ENCODE peak calls at places on chromosome 19, in four cellular contexts. Z, U, N and I are unnamed samples.

GRCh38 chr19:18203408-18203862 is 407 bp downstream of the RAB3A start:
- DNase-seq in N (no peak), Z (no peak), U (no peak), I (peak)

GRCh38 chr19:5933391-5933998 is 19.4 kb downstream of the CAPS start:
- DNase-seq in N (no peak), Z (no peak), U (no peak), I (no peak)

GRCh38 chr19:18444513-18444912 is 6.6 kb upstream of the ISYNA1 start:
- DNase-seq in Z (no peak), N (no peak), U (no peak), I (no peak)

GRCh38 chr19:21835810-21836444 is at the start of gene ZNF43:
- DNase-seq in N (peak), U (peak), Z (peak), I (peak)

GRCh38 chr19:13812544-13812943 is 17.3 kb downstream of the ZSWIM4 start:
- DNase-seq in Z (no peak), U (no peak), N (no peak), I (no peak)

GRCh38 chr19:18590273-18591272 is 2.0 kb downstream of the REX1BD start:
- DNase-seq in Z (peak), N (no peak), U (peak), I (peak)

GRCh38 chr19:15538774-15539173 is 30.4 kb downstream of the CYP4F22 start:
- DNase-seq in U (no peak), N (no peak), Z (no peak), I (no peak)

GRCh38 chr19:11196406-11197287 is 698 bp downstream of the KANK2 start:
- DNase-seq in U (no peak), N (no peak), Z (peak), I (peak)

GRCh38 chr19:30097746-30098280 is 155.8 kb downstream of the URI1 start:
- DNase-seq in N (no peak), Z (no peak), U (no peak), I (no peak)

GRCh38 chr19:31304877-31305312 is 44.3 kb downstream of the TSHZ3 start:
- DNase-seq in N (no peak), Z (no peak), U (no peak), I (no peak)

GRCh38 chr19:33998739-33999345 is 173.5 kb upstream of the LSM14A start:
- DNase-seq in Z (peak), N (no peak), U (no peak), I (no peak)

GRCh38 chr19:6018786-6019185 is 40.8 kb upstream of the RANBP3 start:
- DNase-seq in N (no peak), U (no peak), Z (peak), I (peak)

GRCh38 chr19:44987148-44987675 is 14.1 kb upstream of the RELB start:
- DNase-seq in N (no peak), Z (no peak), U (no peak), I (no peak)

GRCh38 chr19:574658-575526 is 2.5 kb downstream of the BSG start:
- DNase-seq in N (peak), U (peak), Z (no peak), I (peak)

GRCh38 chr19:4870025-4870700 is 2.7 kb upstream of the PLIN3 start:
- DNase-seq in N (no peak), Z (peak), U (peak), I (peak)

GRCh38 chr19:33063356-33064116 is 1.2 kb downstream of the RHPN2 start:
- DNase-seq in Z (no peak), U (no peak), N (no peak), I (no peak)

GRCh38 chr19:41265376-41266153 is 1.4 kb downstream of the HNRNPUL1 start:
- DNase-seq in U (peak), Z (peak), N (no peak), I (peak)

GRCh38 chr19:2150794-2151338 is 500 bp downstream of the AP3D1 start:
- DNase-seq in Z (no peak), U (no peak), N (no peak), I (no peak)

GRCh38 chr19:28746486-28746885 is 466.5 kb downstream of the UQCRFS1 start:
- DNase-seq in U (no peak), N (no peak), Z (no peak), I (no peak)

GRCh38 chr19:1941146-1942077 is at the start of gene CSNK1G2:
- DNase-seq in U (no peak), Z (no peak), N (no peak), I (no peak)

GRCh38 chr19:16288544-16288943 is 36.1 kb upstream of the KLF2 start:
- DNase-seq in Z (no peak), N (no peak), U (no peak), I (no peak)

GRCh38 chr19:33254245-33254824 is 28.7 kb upstream of the SLC7A10 start:
- DNase-seq in N (no peak), U (no peak), Z (no peak), I (no peak)

GRCh38 chr19:18112989-18113478 is 15.5 kb downstream of the MAST3 start:
- DNase-seq in Z (peak), N (no peak), U (peak), I (peak)

GRCh38 chr19:32669205-32669785 is 5.7 kb downstream of the ANKRD27 start:
- DNase-seq in U (no peak), Z (no peak), N (no peak), I (no peak)

GRCh38 chr19:19259741-19260140 is 13.4 kb downstream of the TM6SF2 start:
- DNase-seq in N (no peak), U (peak), Z (peak), I (peak)

GRCh38 chr19:19743176-19743575 is 10.3 kb upstream of the ZNF14 start:
- DNase-seq in U (no peak), Z (no peak), N (no peak), I (no peak)

GRCh38 chr19:45307361-45307760 is 15.3 kb downstream of the CKM start:
- DNase-seq in U (no peak), Z (no peak), N (no peak), I (no peak)

GRCh38 chr19:6204212-6204611 is 68.7 kb downstream of the ACSBG2 start:
- DNase-seq in N (no peak), U (peak), Z (no peak), I (no peak)

GRCh38 chr19:8180018-8180417 is 29.2 kb upstream of the CERS4 start:
- DNase-seq in N (no peak), Z (no peak), U (no peak), I (no peak)

GRCh38 chr19:42081584-42082258 is 5.8 kb downstream of the ZNF574 start:
- DNase-seq in Z (peak), U (peak), N (no peak), I (no peak)

GRCh38 chr19:30103981-30104380 is 161.9 kb downstream of the URI1 start:
- DNase-seq in Z (no peak), N (no peak), U (no peak), I (no peak)

DNA sequence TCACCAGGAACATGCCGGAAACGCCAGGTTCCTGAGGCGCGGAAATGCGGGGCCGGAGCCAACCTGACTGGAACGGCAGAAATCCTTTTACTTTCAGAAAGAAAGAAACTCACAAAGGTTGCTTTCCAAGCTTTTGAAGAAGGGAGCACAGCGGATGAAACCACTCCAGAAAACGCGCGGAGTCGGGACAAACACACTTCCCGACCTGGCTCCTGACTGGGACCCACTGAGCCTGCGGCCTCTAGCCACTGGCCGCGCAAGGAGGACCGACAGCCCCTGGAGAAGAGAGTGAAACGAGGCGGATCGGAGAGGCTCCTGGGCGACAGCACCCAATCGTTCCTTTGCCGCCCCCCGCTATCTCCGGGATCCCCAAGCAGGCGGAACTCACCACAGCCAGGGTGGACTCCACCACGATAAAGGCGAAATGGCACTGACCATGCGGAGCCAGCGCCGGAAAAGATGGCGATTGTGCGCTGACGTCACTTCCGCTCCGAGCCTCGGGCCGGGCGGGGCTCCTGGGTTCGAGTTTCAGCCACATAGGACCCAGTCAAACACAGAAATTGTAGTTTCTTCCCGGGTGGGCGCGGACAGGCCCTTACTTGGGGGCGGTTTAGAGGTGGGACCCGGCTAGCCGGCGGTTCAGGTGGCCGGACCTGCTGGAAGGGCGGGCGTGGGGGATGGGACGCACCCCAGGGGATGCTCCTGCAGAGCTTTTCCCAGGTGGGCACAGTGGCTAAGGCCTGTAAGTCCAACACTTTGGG is at the start of gene ZNF121:
- DNase-seq in U (peak), Z (peak), N (peak), I (peak)
- TF ChIP-seq ESRRA in U (peak), Z (no peak), N (peak), I (peak)

GRCh38 chr19:38443458-38444001 is 10.0 kb downstream of the RYR1 start:
- DNase-seq in U (no peak), Z (no peak), N (no peak), I (no peak)
- TF ChIP-seq CEBPB in U (no peak), Z (no peak), N (no peak), I (no peak)

DNA sequence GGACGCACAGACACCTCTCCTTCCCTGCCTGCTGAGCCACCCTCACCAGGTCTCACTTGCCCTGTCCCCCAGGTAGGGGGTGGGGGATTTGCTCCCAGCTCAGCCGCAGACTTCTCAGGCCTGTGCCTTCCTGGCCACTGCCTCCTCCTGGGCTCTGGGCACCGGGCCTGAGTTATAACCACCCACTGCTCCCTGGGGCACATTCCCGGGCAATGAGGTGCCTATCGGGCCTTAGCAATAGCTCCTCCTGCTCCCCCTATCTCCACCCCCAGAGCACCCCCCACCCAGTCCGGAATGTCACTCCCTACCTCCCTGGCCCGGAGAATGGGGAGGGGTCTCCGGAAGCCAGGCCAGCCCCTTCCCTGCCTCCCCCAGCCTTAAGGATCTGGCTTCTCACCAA is at the start of gene KLK5:
- DNase-seq in Z (no peak), U (no peak), N (no peak), I (no peak)
- TF ChIP-seq ESRRA in Z (no peak), U (no peak), N (no peak), I (no peak)

DNA sequence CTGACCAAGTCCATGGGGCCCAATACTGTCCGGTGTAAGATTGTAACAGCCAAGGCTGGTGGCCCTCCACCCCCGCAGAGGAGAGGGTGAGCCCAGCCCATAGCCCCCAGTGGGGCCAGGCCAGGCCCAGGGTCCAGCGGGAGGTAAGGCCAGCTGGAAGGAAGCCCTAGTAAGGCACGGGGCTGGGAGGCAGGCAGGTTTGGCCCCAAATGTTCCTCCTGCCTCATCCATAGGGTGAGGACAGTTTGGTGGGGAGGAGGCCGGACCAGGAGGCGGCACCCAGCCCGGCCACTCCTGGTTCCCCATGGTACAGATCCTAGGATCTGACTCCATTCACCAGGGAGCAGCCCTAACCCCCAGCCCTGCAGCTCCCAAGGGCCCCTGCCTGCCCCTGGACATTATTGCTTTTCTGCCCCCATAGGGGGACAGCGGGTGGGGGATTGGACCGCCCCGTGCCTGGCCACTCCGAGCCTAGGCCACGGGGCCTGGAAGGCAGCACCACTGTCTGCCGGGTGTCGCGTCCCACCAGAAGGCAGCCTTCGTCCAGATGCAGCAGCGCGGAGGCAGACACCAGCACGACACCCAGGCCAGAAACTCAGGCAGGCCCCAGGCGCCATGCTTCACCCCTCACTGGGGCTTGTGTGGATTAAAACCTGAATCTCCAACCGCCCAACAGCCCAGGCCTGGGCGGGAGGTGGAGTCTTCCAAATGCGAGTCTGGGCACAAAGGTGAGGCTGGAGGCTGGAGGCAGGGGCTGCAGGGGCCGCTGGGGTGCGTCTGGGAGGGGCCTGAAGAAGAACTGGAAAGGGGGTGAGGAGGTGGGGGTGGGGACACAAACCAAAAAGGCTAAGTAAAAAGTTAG is 6.7 kb upstream of the CCNP start:
- DNase-seq in Z (no peak), U (no peak), N (no peak), I (no peak)
- TF ChIP-seq CEBPB in Z (no peak), U (no peak), N (no peak), I (no peak)

GRCh38 chr19:38647368-38647965 is at the start of gene ACTN4:
- DNase-seq in Z (peak), N (peak), U (peak), I (peak)
- TF ChIP-seq ESRRA in Z (peak), N (no peak), U (no peak), I (peak)

DNA sequence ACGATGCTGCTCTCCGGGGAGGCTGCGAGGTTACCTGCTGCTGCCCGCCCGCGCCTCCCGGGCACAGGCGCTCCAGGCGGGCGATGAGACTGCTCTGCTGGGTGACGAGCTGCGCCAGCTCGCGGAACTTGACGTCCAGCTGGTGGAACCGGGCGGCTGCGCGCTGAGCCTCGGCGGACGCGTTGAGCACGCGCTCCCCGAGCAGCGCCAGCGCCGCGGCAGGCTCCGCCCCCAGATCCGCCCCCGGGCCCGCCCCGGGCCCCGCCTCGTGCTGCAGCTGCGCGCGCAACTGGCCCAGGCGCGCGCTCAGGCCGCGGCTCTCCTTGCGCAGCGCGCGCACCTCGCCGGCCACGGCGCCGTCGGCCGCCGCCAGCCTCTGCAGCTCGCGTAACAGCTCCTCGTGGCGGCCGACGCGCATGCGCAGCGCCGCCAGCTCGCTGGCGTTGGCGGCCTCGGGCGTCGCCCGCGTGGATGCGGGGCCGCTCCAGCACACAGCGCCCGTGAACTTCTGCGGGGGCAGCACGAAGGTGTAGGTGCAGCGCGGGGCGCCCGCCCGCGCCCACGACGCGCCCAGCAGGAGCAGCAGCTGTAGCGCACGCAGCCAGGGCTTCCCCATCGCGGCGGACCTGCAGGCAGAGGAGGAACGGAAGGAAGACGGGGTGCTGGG is 6.4 kb downstream of the ANGPTL6 start:
- DNase-seq in Z (peak), N (no peak), U (no peak), I (peak)
- TF ChIP-seq CEBPB in Z (no peak), N (no peak), U (no peak), I (no peak)

GRCh38 chr19:3494051-3494450 is 6.4 kb downstream of the DOHH start:
- DNase-seq in Z (peak), N (no peak), U (no peak), I (peak)
- TF ChIP-seq ESRRA in Z (no peak), N (no peak), U (no peak), I (no peak)

DNA sequence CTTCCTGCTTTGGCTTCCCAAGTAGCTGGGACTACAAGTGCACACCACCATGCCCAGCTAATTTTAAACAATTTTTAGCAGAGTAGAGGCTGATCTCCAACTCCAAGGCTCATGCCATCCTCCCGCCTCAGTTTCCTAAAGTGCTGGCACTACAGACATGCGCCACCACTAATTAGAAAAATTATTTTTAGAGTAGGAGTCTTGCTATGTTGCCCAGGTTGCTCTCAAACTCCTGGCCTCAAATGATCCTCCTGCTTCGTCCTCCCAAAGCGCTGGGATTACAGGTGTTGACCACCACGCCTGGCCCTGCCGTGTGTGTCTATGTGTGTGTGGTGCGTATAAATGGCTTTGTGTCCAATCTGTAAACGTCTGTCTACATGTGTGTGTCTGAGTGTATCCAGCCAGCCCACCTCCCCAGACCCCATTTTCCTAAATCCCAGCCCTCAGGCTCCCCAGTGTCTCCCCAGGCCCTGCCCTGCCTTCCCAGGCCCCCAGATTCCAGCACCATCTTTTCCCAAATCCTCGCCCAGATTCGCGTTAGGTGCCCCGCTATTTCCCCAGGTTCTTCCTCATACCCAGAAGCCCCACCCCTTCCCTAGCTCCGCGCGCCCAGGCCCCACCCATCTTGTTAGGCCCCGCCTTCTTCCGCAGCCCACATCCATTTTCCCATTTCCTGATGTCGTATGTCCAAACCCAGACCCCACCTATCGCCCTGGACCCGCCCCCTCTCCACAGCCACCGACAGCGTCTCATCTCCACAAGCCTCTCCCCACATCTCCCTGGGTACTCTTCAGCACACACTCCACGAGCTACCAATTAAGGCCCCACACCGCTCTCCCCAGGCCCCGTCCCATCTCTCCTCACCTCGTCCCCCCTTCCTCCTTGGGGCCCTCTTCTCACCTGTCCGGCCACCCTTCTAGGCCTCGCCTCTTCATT is 24.9 kb downstream of the SLC8A2 start:
- DNase-seq in U (no peak), N (no peak), Z (peak), I (peak)
- TF ChIP-seq CEBPB in U (no peak), N (no peak), Z (no peak), I (no peak)